ENCODE peak calls at places on chromosomes 13 and 19, in seven cellular contexts. Y is Panc1; J is activated naive CD4-positive, alpha-beta T cell treated with anti-CD3 and anti-CD28 coated beads for 36 hours; T is NCI-H1417; M is adipocyte; B is AG20443; C is stimulated activated CD8-positive, alpha-beta memory T cell treated with anti-CD3 and anti-CD28 coated beads, Interleukin-15, amount 100 ng/mL, for 4 hours. G is an unnamed sample.

GRCh38 chr13:104008571-104009435 is 942.6 kb upstream of the SLC10A2 start:
- DNase-seq in Y (no peak), J (no peak), T (no peak), M (peak), B (no peak), C (no peak), G (no peak)

GRCh38 chr13:40379794-40380608 is 286.4 kb downstream of the FOXO1 start:
- DNase-seq in Y (no peak), J (no peak), T (no peak), M (no peak), B (no peak), C (no peak), G (no peak)

GRCh38 chr19:19527371-19527656 is 1.4 kb upstream of the YJEFN3 start:
- DNase-seq in Y (no peak), J (no peak), T (no peak), M (no peak), B (no peak), C (no peak), G (no peak)

GRCh38 chr19:44684892-44685847 is 13.8 kb upstream of the CEACAM16 start:
- DNase-seq in Y (no peak), J (peak), T (no peak), M (peak), B (peak), C (no peak), G (no peak)

GRCh38 chr19:28313633-28314032 is 899.3 kb downstream of the UQCRFS1 start:
- DNase-seq in Y (no peak), J (no peak), T (no peak), M (peak), B (peak), C (no peak), G (no peak)

GRCh38 chr13:98214707-98215106 is 37.6 kb upstream of the RNF113B start:
- DNase-seq in Y (no peak), J (no peak), T (no peak), M (no peak), B (no peak), C (no peak), G (no peak)

GRCh38 chr13:48318714-48319457 is 15.3 kb downstream of the RB1 start:
- DNase-seq in Y (no peak), J (peak), T (no peak), M (no peak), B (no peak), C (no peak), G (peak)

GRCh38 chr19:17788632-17789031 is 6.3 kb upstream of the B3GNT3 start:
- DNase-seq in Y (no peak), J (no peak), T (no peak), M (no peak), B (no peak), C (no peak), G (no peak)

GRCh38 chr13:85589021-85589420 is 210.2 kb downstream of the SLITRK6 start:
- DNase-seq in Y (no peak), J (no peak), T (no peak), M (no peak), B (no peak), C (no peak), G (no peak)

GRCh38 chr19:2602391-2603181 is 99.9 kb downstream of the GNG7 start:
- DNase-seq in Y (no peak), J (no peak), T (no peak), M (peak), B (peak), C (no peak), G (peak)

GRCh38 chr13:51838235-51838846 is 6.6 kb downstream of the TMEM272 start:
- DNase-seq in Y (no peak), J (peak), T (no peak), M (peak), B (peak), C (no peak), G (no peak)

GRCh38 chr19:46860846-46861690 is at the start of gene ARHGAP35:
- DNase-seq in Y (no peak), J (peak), T (peak), M (peak), B (peak), C (no peak), G (peak)

GRCh38 chr19:33904681-33905080 is 108.0 kb downstream of the KCTD15 start:
- DNase-seq in Y (no peak), J (no peak), T (no peak), M (no peak), B (no peak), C (no peak), G (peak)

GRCh38 chr19:48807590-48808308 is 3.1 kb downstream of the BCAT2 start:
- DNase-seq in Y (no peak), J (no peak), T (no peak), M (no peak), B (no peak), C (no peak), G (no peak)

GRCh38 chr13:29850213-29850898 is at the start of gene UBL3:
- DNase-seq in Y (no peak), J (peak), T (peak), M (peak), B (peak), C (peak), G (peak)

GRCh38 chr13:31918707-31919106 is 112.9 kb upstream of the FRY start:
- DNase-seq in Y (no peak), J (no peak), T (no peak), M (no peak), B (no peak), C (no peak), G (no peak)

GRCh38 chr13:30111810-30112209 is 195.5 kb downstream of the KATNAL1 start:
- DNase-seq in Y (no peak), J (no peak), T (no peak), M (peak), B (no peak), C (no peak), G (no peak)

GRCh38 chr19:17424743-17425365 is 5.0 kb downstream of the MVB12A start:
- DNase-seq in Y (no peak), J (peak), T (no peak), M (peak), B (peak), C (no peak), G (no peak)

GRCh38 chr19:14433454-14434156 is 499 bp downstream of the PKN1 start:
- DNase-seq in Y (no peak), J (peak), T (peak), M (peak), B (no peak), C (no peak), G (peak)

GRCh38 chr19:17255150-17255621 is 9.4 kb downstream of the USHBP1 start:
- DNase-seq in Y (no peak), J (no peak), T (no peak), M (no peak), B (no peak), C (no peak), G (no peak)

GRCh38 chr19:38780443-38780842 is 7.1 kb upstream of the LGALS7 start:
- DNase-seq in Y (no peak), J (no peak), T (no peak), M (no peak), B (no peak), C (no peak), G (peak)

GRCh38 chr13:80666782-80667537 is 326.0 kb upstream of the SPRY2 start:
- DNase-seq in Y (no peak), J (no peak), T (no peak), M (peak), B (no peak), C (no peak), G (no peak)

GRCh38 chr19:56222901-56223300 is 20.8 kb downstream of the ZSCAN5C start:
- DNase-seq in Y (no peak), J (no peak), T (no peak), M (no peak), B (no peak), C (no peak), G (no peak)

GRCh38 chr19:46624958-46625661 is at the start of gene PTGIR:
- DNase-seq in Y (no peak), J (peak), T (no peak), M (peak), B (peak), C (no peak), G (peak)

GRCh38 chr19:5828661-5829566 is 10.6 kb downstream of the FUT6 start:
- DNase-seq in Y (no peak), J (peak), T (peak), M (peak), B (no peak), C (no peak), G (no peak)

GRCh38 chr19:31418692-31419430 is 69.6 kb upstream of the TSHZ3 start:
- DNase-seq in Y (no peak), J (no peak), T (no peak), M (no peak), B (no peak), C (no peak), G (no peak)